ENCODE peak calls at places on chromosomes 4 and X, in six cellular contexts. K, T, H, Q, V and W are unnamed samples.

GRCh38 chrX:153981771-153982533 is 9.4 kb downstream of the TMEM187 start:
- DNase-seq in K (no peak), T (no peak), H (no peak), Q (no peak), V (no peak), W (peak; percentile 93)

GRCh38 chr4:97498875-97499274 is 644.4 kb downstream of the STPG2 start:
- DNase-seq in K (no peak), T (no peak), H (peak; percentile 1), Q (no peak), V (no peak), W (no peak)

GRCh38 chr4:47373729-47374128 is 89.8 kb downstream of the COMMD8 start:
- DNase-seq in K (no peak), T (no peak), H (no peak), Q (no peak), V (no peak), W (peak; percentile 15)

GRCh38 chr4:165328708-165329107 is 1.2 kb downstream of the MSMO1 start:
- DNase-seq in K (no peak), T (peak; percentile 9), H (no peak), Q (no peak), V (peak; percentile 64), W (no peak)

GRCh38 chrX:108304210-108304609 is 134.0 kb downstream of the COL4A6 start:
- DNase-seq in K (no peak), T (peak; percentile 30), H (no peak), Q (peak; percentile 15), V (no peak), W (peak; percentile 31)

GRCh38 chrX:19747672-19748610 is 139.5 kb downstream of the SH3KBP1 start:
- DNase-seq in K (no peak), T (no peak), H (no peak), Q (no peak), V (no peak), W (peak; percentile 91)

GRCh38 chr4:173025131-173025530 is 143.5 kb upstream of the GALNT7 start:
- DNase-seq in K (peak; percentile 16), T (peak; percentile 38), H (peak; percentile 35), Q (peak; percentile 52), V (peak; percentile 38), W (peak; percentile 73)

GRCh38 chr4:57109530-57109846 is 697 bp downstream of the IGFBP7 start:
- DNase-seq in K (no peak), T (no peak), H (no peak), Q (no peak), V (no peak), W (peak; percentile 49)

GRCh38 chr4:17704020-17704657 is 77.3 kb downstream of the FAM184B start:
- DNase-seq in K (no peak), T (no peak), H (no peak), Q (no peak), V (no peak), W (no peak)

GRCh38 chrX:124256209-124256608 is 76.3 kb upstream of the TEX13D start:
- DNase-seq in K (no peak), T (no peak), H (no peak), Q (no peak), V (no peak), W (no peak)

GRCh38 chr4:80362578-80363181 is 27.1 kb downstream of the CFAP299 start:
- DNase-seq in K (no peak), T (peak; percentile 4), H (no peak), Q (no peak), V (peak; percentile 20), W (peak; percentile 53)

GRCh38 chrX:69195197-69195596 is 29.9 kb upstream of the PJA1 start:
- DNase-seq in K (no peak), T (no peak), H (no peak), Q (no peak), V (peak; percentile 71), W (no peak)

GRCh38 chrX:72121381-72121780 is 10.3 kb downstream of the RTL5 start:
- DNase-seq in K (no peak), T (peak; percentile 68), H (no peak), Q (no peak), V (no peak), W (peak; percentile 84)

GRCh38 chr4:99945718-99946345 is 586 bp downstream of the DNAJB14 start:
- DNase-seq in K (no peak), T (peak; percentile 49), H (no peak), Q (peak; percentile 45), V (peak; percentile 44), W (peak; percentile 57)

GRCh38 chrX:115494133-115494532 is 66.8 kb upstream of the PLS3 start:
- DNase-seq in K (no peak), T (peak; percentile 14), H (no peak), Q (no peak), V (peak; percentile 7), W (no peak)

DNA sequence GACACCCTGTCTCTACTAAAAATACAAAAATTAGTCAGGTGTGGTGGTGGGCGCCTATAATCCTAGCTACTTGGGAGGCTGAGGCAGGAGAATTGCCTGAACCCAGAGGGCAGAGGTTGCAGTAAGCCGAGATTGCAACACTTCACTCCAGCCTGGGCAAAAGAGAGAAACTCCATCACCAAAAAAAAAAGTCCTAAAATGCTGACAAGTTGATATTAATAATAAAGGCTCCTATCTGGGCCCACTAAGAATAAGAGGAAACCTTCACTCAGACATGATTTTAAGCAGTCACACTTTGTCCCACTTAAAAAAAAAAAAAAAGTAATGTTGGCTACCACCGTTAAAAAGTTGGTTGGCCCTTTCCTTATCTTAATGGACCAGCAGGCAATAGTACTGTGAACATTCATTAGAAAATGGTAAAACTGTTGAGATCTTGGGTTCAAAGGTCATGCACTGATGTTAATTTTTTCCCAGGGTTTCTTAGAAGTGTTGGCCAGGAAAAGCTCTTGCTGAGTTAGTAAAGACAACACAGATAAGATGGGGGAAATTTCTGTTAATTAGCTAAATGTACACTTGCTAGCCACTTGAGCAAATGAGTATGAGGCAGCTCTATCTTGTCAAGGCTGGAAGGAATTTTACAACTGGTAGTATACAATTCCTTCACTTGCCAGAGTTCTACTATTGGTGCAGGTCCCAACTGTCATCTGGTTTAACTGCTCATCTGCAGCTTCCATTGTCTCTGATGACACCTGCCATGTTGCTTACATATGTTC is 43.6 kb upstream of the BMP2K start:
- DNase-seq in K (no peak), T (peak; percentile 28), H (no peak), Q (peak; percentile 68), V (no peak), W (no peak)
- TF ChIP-seq MYC in K (no peak), T (no peak), H (no peak), Q (no peak), V (no peak), W (no peak)

GRCh38 chrX:47129879-47130358 is 14.6 kb downstream of the NDUFB11 start:
- DNase-seq in K (no peak), T (peak; percentile 5), H (no peak), Q (no peak), V (no peak), W (no peak)
- H3K4me3 ChIP-seq in K (peak overlapping the region; percentile 63), T (peak overlapping the region; percentile 62), H (peak overlapping the region; percentile 56), Q (peak overlapping the region; percentile 62), V (peak overlapping the region; percentile 58), W (peak overlapping the region; percentile 63)

GRCh38 chr4:174928174-174928573 is 10.0 kb downstream of the ADAM29 start:
- DNase-seq in K (peak; percentile 89), T (no peak), H (no peak), Q (no peak), V (no peak), W (no peak)
- TF ChIP-seq POLR2A in K (no peak), T (no peak), H (no peak), Q (no peak), V (no peak), W (no peak)

DNA sequence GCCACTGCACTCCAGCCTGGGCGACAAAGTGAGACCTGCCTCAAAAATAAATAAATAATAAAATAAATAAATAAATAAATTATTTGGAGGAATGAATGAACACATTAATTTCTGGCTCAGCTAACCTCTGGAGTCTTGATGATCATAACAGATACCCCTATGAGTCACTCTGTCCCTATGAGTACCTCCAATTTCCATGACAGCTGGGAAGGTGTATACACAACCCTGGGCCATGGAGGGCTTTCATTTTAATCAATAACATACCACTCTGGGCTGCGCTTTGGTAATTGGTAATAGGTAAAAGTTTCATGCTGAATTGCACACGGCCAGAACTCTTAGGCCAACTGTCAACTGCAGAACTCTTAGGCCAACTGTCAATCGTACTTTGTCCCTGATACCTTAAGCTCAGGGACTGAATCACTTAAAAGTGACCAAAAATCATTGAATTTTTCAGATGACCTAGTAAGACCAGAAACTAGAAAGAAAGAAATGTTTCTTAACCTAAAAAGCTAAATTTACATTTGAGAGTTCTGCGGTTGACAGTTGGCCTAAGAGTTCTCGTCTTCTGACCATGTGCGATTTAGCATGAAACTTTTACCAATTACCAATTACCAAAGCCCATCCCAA is 112.4 kb downstream of the ATP11C start:
- DNase-seq in K (no peak), T (no peak), H (no peak), Q (no peak), V (no peak), W (no peak)
- TF ChIP-seq MYC in K (no peak), T (no peak), H (no peak), Q (no peak), V (no peak), W (no peak)

GRCh38 chr4:153259679-153260078 is 55.4 kb downstream of the TRIM2 start:
- DNase-seq in K (no peak), T (no peak), H (no peak), Q (no peak), V (no peak), W (no peak)
- H3K4me3 ChIP-seq in K (no peak overlapping the region), T (no peak overlapping the region), H (no peak overlapping the region), Q (no peak overlapping the region), V (no peak overlapping the region), W (no peak overlapping the region)

DNA sequence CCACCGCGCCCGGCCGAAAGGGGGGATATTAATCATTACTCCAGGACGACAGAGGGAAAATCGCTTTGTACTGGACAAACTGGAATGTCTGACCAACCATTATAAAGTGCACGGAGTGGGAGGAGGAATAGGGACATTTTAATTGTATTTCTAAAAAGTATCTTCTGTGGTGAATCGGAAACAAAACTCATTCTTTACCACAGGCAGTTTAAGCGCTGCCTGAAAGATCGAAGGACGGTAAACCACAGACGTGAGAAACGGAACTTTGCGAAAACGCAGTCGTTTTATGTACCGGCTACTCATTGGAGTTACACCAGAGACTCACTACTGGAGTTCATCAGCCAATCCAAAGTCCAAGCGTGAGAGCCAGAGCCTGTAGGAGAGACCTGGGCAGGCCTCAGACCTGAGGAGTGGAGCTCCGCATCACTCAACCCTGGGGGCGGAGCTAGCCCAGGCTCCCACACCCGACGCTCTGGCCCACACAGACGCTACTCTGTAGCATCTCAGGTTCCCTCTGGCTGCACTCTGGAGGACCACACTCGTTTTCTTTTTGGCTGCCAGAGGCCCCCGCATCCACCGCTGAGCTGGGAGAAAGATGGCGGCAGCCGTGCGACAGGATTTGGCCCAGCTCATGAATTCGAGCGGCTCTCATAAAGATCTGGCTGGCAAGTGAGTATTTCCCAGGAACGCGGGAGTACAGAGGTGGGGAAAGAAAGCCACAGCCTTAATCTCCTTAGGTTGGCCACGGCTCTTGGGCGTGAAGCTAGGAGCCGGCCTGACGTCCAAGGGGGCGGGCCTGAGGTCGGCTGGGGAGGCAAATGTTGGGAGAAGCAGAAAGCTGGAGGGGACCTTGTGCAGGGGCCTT is at the start of gene COPS4:
- DNase-seq in K (peak; percentile 100), T (peak; percentile 100), H (peak; percentile 87), Q (peak; percentile 95), V (peak; percentile 100), W (peak; percentile 100)
- TF ChIP-seq POLR2A in K (peak; percentile 74), T (peak; percentile 88), H (peak; percentile 58), Q (peak; percentile 95), V (peak; percentile 93), W (peak; percentile 42)

DNA sequence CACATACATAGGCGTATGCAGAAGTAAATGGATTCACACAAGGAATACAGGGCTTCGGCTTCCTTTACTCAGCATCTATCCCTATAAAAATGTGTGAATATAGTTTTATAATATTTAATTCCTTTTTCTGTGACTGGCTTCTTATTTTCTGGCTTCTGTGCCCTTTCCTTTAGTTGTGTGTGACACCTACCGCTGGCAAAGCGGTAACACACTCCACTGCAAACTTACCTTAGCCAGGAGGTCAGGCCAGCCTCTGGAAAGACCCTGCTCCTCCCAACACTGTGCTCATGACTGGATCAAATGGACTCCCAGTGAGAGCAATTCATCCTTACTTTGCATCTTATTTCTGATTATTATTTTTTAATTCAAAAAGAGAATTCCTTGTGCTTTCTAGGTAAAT is 244.2 kb downstream of the ANK2 start:
- DNase-seq in K (no peak), T (no peak), H (no peak), Q (no peak), V (no peak), W (no peak)
- TF ChIP-seq MYC in K (no peak), T (no peak), H (no peak), Q (no peak), V (no peak), W (no peak)